ENCODE peak calls at places on chromosomes 13 and 19, in eight cellular contexts. One of them, this sample, is unnamed.

GRCh38 chr19:16969127-16969526 is 57.5 kb downstream of the CPAMD8 start:
- DNase-seq in pancreas: no peak
- DNase-seq in HFFc6: no peak
- DNase-seq in stimulated activated CD4-positive, alpha-beta T cell treated with anti-CD3 and anti-CD28 coated beads, Interleukin-1b, Interleukin-23, amount 100 ng/mL, for 48 hours: no peak
- DNase-seq in AG04449: no peak
- DNase-seq in NCI-H2171 treated with DMSO at 0.1 percent for 48 hours: peak
- DNase-seq in Kasumi-1: no peak
- DNase-seq in Peyer's patch: no peak
- DNase-seq in this sample: no peak

GRCh38 chr19:850221-850978 is 1.7 kb upstream of the ELANE start:
- DNase-seq in pancreas: peak
- DNase-seq in HFFc6: peak
- DNase-seq in stimulated activated CD4-positive, alpha-beta T cell treated with anti-CD3 and anti-CD28 coated beads, Interleukin-1b, Interleukin-23, amount 100 ng/mL, for 48 hours: no peak
- DNase-seq in AG04449: peak
- DNase-seq in NCI-H2171 treated with DMSO at 0.1 percent for 48 hours: no peak
- DNase-seq in Kasumi-1: peak
- DNase-seq in Peyer's patch: peak
- DNase-seq in this sample: no peak

GRCh38 chr13:37495046-37495445 is 103.5 kb downstream of the POSTN start:
- DNase-seq in pancreas: no peak
- DNase-seq in HFFc6: peak
- DNase-seq in stimulated activated CD4-positive, alpha-beta T cell treated with anti-CD3 and anti-CD28 coated beads, Interleukin-1b, Interleukin-23, amount 100 ng/mL, for 48 hours: no peak
- DNase-seq in AG04449: no peak
- DNase-seq in NCI-H2171 treated with DMSO at 0.1 percent for 48 hours: peak
- DNase-seq in Kasumi-1: no peak
- DNase-seq in Peyer's patch: no peak
- DNase-seq in this sample: no peak

GRCh38 chr13:106593131-106593530 is 25.2 kb upstream of the ARGLU1 start:
- DNase-seq in pancreas: no peak
- DNase-seq in HFFc6: no peak
- DNase-seq in stimulated activated CD4-positive, alpha-beta T cell treated with anti-CD3 and anti-CD28 coated beads, Interleukin-1b, Interleukin-23, amount 100 ng/mL, for 48 hours: no peak
- DNase-seq in AG04449: no peak
- DNase-seq in NCI-H2171 treated with DMSO at 0.1 percent for 48 hours: no peak
- DNase-seq in Kasumi-1: peak
- DNase-seq in Peyer's patch: no peak
- DNase-seq in this sample: no peak

GRCh38 chr19:54096642-54097106 is 3.9 kb downstream of the OSCAR start:
- DNase-seq in pancreas: no peak
- DNase-seq in HFFc6: peak
- DNase-seq in stimulated activated CD4-positive, alpha-beta T cell treated with anti-CD3 and anti-CD28 coated beads, Interleukin-1b, Interleukin-23, amount 100 ng/mL, for 48 hours: no peak
- DNase-seq in AG04449: no peak
- DNase-seq in NCI-H2171 treated with DMSO at 0.1 percent for 48 hours: no peak
- DNase-seq in Kasumi-1: peak
- DNase-seq in Peyer's patch: no peak
- DNase-seq in this sample: no peak

GRCh38 chr13:57582032-57582431 is 49.5 kb upstream of the PCDH17 start:
- DNase-seq in pancreas: no peak
- DNase-seq in HFFc6: no peak
- DNase-seq in stimulated activated CD4-positive, alpha-beta T cell treated with anti-CD3 and anti-CD28 coated beads, Interleukin-1b, Interleukin-23, amount 100 ng/mL, for 48 hours: no peak
- DNase-seq in AG04449: no peak
- DNase-seq in NCI-H2171 treated with DMSO at 0.1 percent for 48 hours: no peak
- DNase-seq in Kasumi-1: no peak
- DNase-seq in Peyer's patch: no peak
- DNase-seq in this sample: no peak

GRCh38 chr19:17020380-17020779 is 6.2 kb downstream of the CPAMD8 start:
- DNase-seq in pancreas: no peak
- DNase-seq in HFFc6: no peak
- DNase-seq in stimulated activated CD4-positive, alpha-beta T cell treated with anti-CD3 and anti-CD28 coated beads, Interleukin-1b, Interleukin-23, amount 100 ng/mL, for 48 hours: no peak
- DNase-seq in AG04449: no peak
- DNase-seq in NCI-H2171 treated with DMSO at 0.1 percent for 48 hours: no peak
- DNase-seq in Kasumi-1: no peak
- DNase-seq in Peyer's patch: no peak
- DNase-seq in this sample: no peak

GRCh38 chr19:13212759-13213330 is 62.6 kb downstream of the IER2 start:
- DNase-seq in pancreas: peak
- DNase-seq in HFFc6: peak
- DNase-seq in stimulated activated CD4-positive, alpha-beta T cell treated with anti-CD3 and anti-CD28 coated beads, Interleukin-1b, Interleukin-23, amount 100 ng/mL, for 48 hours: peak
- DNase-seq in AG04449: no peak
- DNase-seq in NCI-H2171 treated with DMSO at 0.1 percent for 48 hours: peak
- DNase-seq in Kasumi-1: peak
- DNase-seq in Peyer's patch: peak
- DNase-seq in this sample: peak

GRCh38 chr13:39688278-39688677 is 32.8 kb downstream of the COG6 start:
- DNase-seq in pancreas: no peak
- DNase-seq in HFFc6: no peak
- DNase-seq in stimulated activated CD4-positive, alpha-beta T cell treated with anti-CD3 and anti-CD28 coated beads, Interleukin-1b, Interleukin-23, amount 100 ng/mL, for 48 hours: no peak
- DNase-seq in AG04449: no peak
- DNase-seq in NCI-H2171 treated with DMSO at 0.1 percent for 48 hours: no peak
- DNase-seq in Kasumi-1: peak
- DNase-seq in Peyer's patch: no peak
- DNase-seq in this sample: no peak